ENCODE peak calls at places on chromosome 9, in ten cellular contexts. One of them, this sample, is unnamed. For H3K4me1, the result is how much of the 10 kb centered on the place peaks cover.

GRCh38 chr9:93079371-93079770 is 16.6 kb upstream of the CARD19 start:
- DNase-seq in PC-9: no peak
- DNase-seq in IMR-90: no peak
- DNase-seq in stomach: no peak
- DNase-seq in K562: no peak
- DNase-seq in ovary: no peak
- DNase-seq in neural progenitor cell: no peak
- DNase-seq in heart left ventricle: no peak
- DNase-seq in right atrium auricular region: no peak
- DNase-seq in psoas muscle: no peak
- DNase-seq in this sample: no peak

GRCh38 chr9:129336601-129337286 is 158.7 kb upstream of the IER5L start:
- DNase-seq in PC-9: no peak
- DNase-seq in IMR-90: peak
- DNase-seq in stomach: peak
- DNase-seq in K562: peak
- DNase-seq in ovary: peak
- DNase-seq in neural progenitor cell: peak
- DNase-seq in heart left ventricle: no peak
- DNase-seq in right atrium auricular region: no peak
- DNase-seq in psoas muscle: no peak
- DNase-seq in this sample: no peak

GRCh38 chr9:126546036-126546435 is 67.7 kb upstream of the LMX1B start:
- DNase-seq in PC-9: no peak
- DNase-seq in IMR-90: no peak
- DNase-seq in stomach: no peak
- DNase-seq in K562: no peak
- DNase-seq in ovary: no peak
- DNase-seq in neural progenitor cell: no peak
- DNase-seq in heart left ventricle: no peak
- DNase-seq in right atrium auricular region: no peak
- DNase-seq in psoas muscle: no peak
- DNase-seq in this sample: no peak

GRCh38 chr9:24118170-24118569 is 292.1 kb upstream of the ELAVL2 start:
- DNase-seq in PC-9: no peak
- DNase-seq in IMR-90: no peak
- DNase-seq in stomach: no peak
- DNase-seq in K562: no peak
- DNase-seq in ovary: no peak
- DNase-seq in neural progenitor cell: no peak
- DNase-seq in heart left ventricle: no peak
- DNase-seq in right atrium auricular region: no peak
- DNase-seq in psoas muscle: no peak
- DNase-seq in this sample: no peak

GRCh38 chr9:1722404-1722803 is 292.7 kb upstream of the SMARCA2 start:
- DNase-seq in PC-9: no peak
- DNase-seq in IMR-90: no peak
- DNase-seq in stomach: no peak
- DNase-seq in K562: no peak
- DNase-seq in ovary: no peak
- DNase-seq in neural progenitor cell: no peak
- DNase-seq in heart left ventricle: no peak
- DNase-seq in right atrium auricular region: no peak
- DNase-seq in psoas muscle: no peak
- DNase-seq in this sample: no peak

GRCh38 chr9:133371261-133371711 is 4.6 kb downstream of the SURF4 start:
- DNase-seq in PC-9: no peak
- DNase-seq in IMR-90: no peak
- DNase-seq in stomach: no peak
- DNase-seq in K562: peak
- DNase-seq in ovary: no peak
- DNase-seq in neural progenitor cell: no peak
- DNase-seq in heart left ventricle: no peak
- DNase-seq in right atrium auricular region: no peak
- DNase-seq in psoas muscle: no peak
- DNase-seq in this sample: no peak

GRCh38 chr9:89496645-89497044 is 1.3 kb downstream of the SEMA4D start:
- DNase-seq in PC-9: no peak
- DNase-seq in IMR-90: no peak
- DNase-seq in stomach: peak
- DNase-seq in K562: no peak
- DNase-seq in ovary: no peak
- DNase-seq in neural progenitor cell: no peak
- DNase-seq in heart left ventricle: no peak
- DNase-seq in right atrium auricular region: no peak
- DNase-seq in psoas muscle: no peak
- DNase-seq in this sample: no peak

GRCh38 chr9:35656340-35656739 is 1.5 kb downstream of the RMRP start:
- DNase-seq in PC-9: no peak
- DNase-seq in IMR-90: no peak
- DNase-seq in stomach: no peak
- DNase-seq in K562: no peak
- DNase-seq in ovary: no peak
- DNase-seq in neural progenitor cell: no peak
- DNase-seq in heart left ventricle: no peak
- DNase-seq in right atrium auricular region: no peak
- DNase-seq in psoas muscle: no peak
- DNase-seq in this sample: no peak

GRCh38 chr9:135947582-135947981 is 13.6 kb downstream of the UBAC1 start:
- DNase-seq in PC-9: no peak
- DNase-seq in IMR-90: no peak
- DNase-seq in stomach: no peak
- DNase-seq in K562: no peak
- DNase-seq in ovary: no peak
- DNase-seq in neural progenitor cell: no peak
- DNase-seq in heart left ventricle: no peak
- DNase-seq in right atrium auricular region: no peak
- DNase-seq in psoas muscle: no peak
- DNase-seq in this sample: peak

GRCh38 chr9:129656795-129657390 is 8.6 kb upstream of the PRRX2 start:
- DNase-seq in PC-9: peak
- DNase-seq in IMR-90: peak
- DNase-seq in stomach: no peak
- DNase-seq in K562: no peak
- DNase-seq in ovary: no peak
- DNase-seq in neural progenitor cell: no peak
- DNase-seq in heart left ventricle: no peak
- DNase-seq in right atrium auricular region: no peak
- DNase-seq in psoas muscle: no peak
- DNase-seq in this sample: no peak

GRCh38 chr9:114034663-114035062 is 43.4 kb downstream of the AMBP start:
- DNase-seq in PC-9: no peak
- DNase-seq in IMR-90: no peak
- DNase-seq in stomach: no peak
- DNase-seq in K562: no peak
- DNase-seq in ovary: no peak
- DNase-seq in neural progenitor cell: no peak
- DNase-seq in heart left ventricle: no peak
- DNase-seq in right atrium auricular region: no peak
- DNase-seq in psoas muscle: no peak
- DNase-seq in this sample: no peak

GRCh38 chr9:132312873-132313272 is 41.9 kb downstream of the SETX start:
- DNase-seq in PC-9: no peak
- DNase-seq in IMR-90: no peak
- DNase-seq in stomach: no peak
- DNase-seq in K562: no peak
- DNase-seq in ovary: no peak
- DNase-seq in neural progenitor cell: no peak
- DNase-seq in heart left ventricle: no peak
- DNase-seq in right atrium auricular region: no peak
- DNase-seq in psoas muscle: no peak
- DNase-seq in this sample: no peak
- TF ChIP-seq CTCF in PC-9: peak
- TF ChIP-seq CTCF in IMR-90: peak
- TF ChIP-seq CTCF in stomach: no peak
- TF ChIP-seq CTCF in K562: no peak
- TF ChIP-seq CTCF in ovary: no peak
- TF ChIP-seq CTCF in neural progenitor cell: peak
- TF ChIP-seq CTCF in heart left ventricle: no peak
- TF ChIP-seq CTCF in right atrium auricular region: no peak
- TF ChIP-seq CTCF in psoas muscle: peak
- TF ChIP-seq CTCF in this sample: peak

GRCh38 chr9:75653335-75653734 is 237.1 kb upstream of the PCSK5 start:
- DNase-seq in PC-9: no peak
- DNase-seq in IMR-90: no peak
- DNase-seq in stomach: no peak
- DNase-seq in K562: no peak
- DNase-seq in ovary: no peak
- DNase-seq in neural progenitor cell: no peak
- DNase-seq in heart left ventricle: no peak
- DNase-seq in right atrium auricular region: no peak
- DNase-seq in psoas muscle: no peak
- DNase-seq in this sample: no peak
- H3K27ac ChIP-seq in PC-9: no peak
- H3K27ac ChIP-seq in IMR-90: no peak
- H3K27ac ChIP-seq in stomach: no peak
- H3K27ac ChIP-seq in K562: no peak
- H3K27ac ChIP-seq in ovary: no peak
- H3K27ac ChIP-seq in neural progenitor cell: no peak
- H3K27ac ChIP-seq in heart left ventricle: no peak
- H3K27ac ChIP-seq in right atrium auricular region: no peak
- H3K27ac ChIP-seq in psoas muscle: no peak
- H3K27ac ChIP-seq in this sample: no peak

GRCh38 chr9:111898331-111899096 is 1.9 kb downstream of the UGCG start:
- DNase-seq in PC-9: no peak
- DNase-seq in IMR-90: no peak
- DNase-seq in stomach: no peak
- DNase-seq in K562: no peak
- DNase-seq in ovary: no peak
- DNase-seq in neural progenitor cell: no peak
- DNase-seq in heart left ventricle: no peak
- DNase-seq in right atrium auricular region: no peak
- DNase-seq in psoas muscle: no peak
- DNase-seq in this sample: no peak
- H3K4me1 ChIP-seq in PC-9: half or more
- H3K4me1 ChIP-seq in IMR-90: under half
- H3K4me1 ChIP-seq in stomach: under half
- H3K4me1 ChIP-seq in K562: under half
- H3K4me1 ChIP-seq in ovary: under half
- H3K4me1 ChIP-seq in neural progenitor cell: under half
- H3K4me1 ChIP-seq in heart left ventricle: half or more
- H3K4me1 ChIP-seq in right atrium auricular region: half or more
- H3K4me1 ChIP-seq in psoas muscle: under half
- H3K4me1 ChIP-seq in this sample: under half

GRCh38 chr9:70318002-70318401 is 59.2 kb downstream of the SMC5 start:
- DNase-seq in PC-9: no peak
- DNase-seq in IMR-90: no peak
- DNase-seq in stomach: no peak
- DNase-seq in K562: no peak
- DNase-seq in ovary: no peak
- DNase-seq in neural progenitor cell: peak
- DNase-seq in heart left ventricle: no peak
- DNase-seq in right atrium auricular region: no peak
- DNase-seq in psoas muscle: no peak
- DNase-seq in this sample: no peak
- TF ChIP-seq CTCF in PC-9: no peak
- TF ChIP-seq CTCF in IMR-90: no peak
- TF ChIP-seq CTCF in stomach: no peak
- TF ChIP-seq CTCF in K562: no peak
- TF ChIP-seq CTCF in ovary: no peak
- TF ChIP-seq CTCF in neural progenitor cell: peak
- TF ChIP-seq CTCF in heart left ventricle: no peak
- TF ChIP-seq CTCF in right atrium auricular region: no peak
- TF ChIP-seq CTCF in psoas muscle: no peak
- TF ChIP-seq CTCF in this sample: no peak

DNA sequence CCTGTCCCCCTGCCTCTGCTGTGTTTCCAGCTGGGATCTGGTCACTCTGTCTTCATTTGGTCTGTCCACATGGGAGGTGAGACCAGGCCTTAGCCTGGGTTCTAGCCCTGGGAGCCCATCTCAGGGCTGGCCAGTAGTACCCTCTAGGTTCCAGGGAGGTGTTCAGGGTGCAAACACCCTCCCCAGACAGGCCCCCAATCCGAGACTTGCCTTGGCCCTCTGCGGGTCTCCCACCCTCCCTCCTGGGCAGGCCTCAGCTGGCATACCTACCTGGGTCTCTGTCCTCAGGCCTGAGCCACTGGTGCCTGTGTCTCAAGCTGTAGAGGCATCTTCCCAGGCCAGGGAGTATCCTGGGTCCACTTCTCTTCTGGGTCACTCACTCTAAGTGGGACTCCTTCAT is 925 bp upstream of the SAPCD2 start:
- DNase-seq in PC-9: peak
- DNase-seq in IMR-90: no peak
- DNase-seq in stomach: no peak
- DNase-seq in K562: no peak
- DNase-seq in ovary: no peak
- DNase-seq in neural progenitor cell: no peak
- DNase-seq in heart left ventricle: no peak
- DNase-seq in right atrium auricular region: no peak
- DNase-seq in psoas muscle: peak
- DNase-seq in this sample: no peak
- H3K27ac ChIP-seq in PC-9: no peak
- H3K27ac ChIP-seq in IMR-90: no peak
- H3K27ac ChIP-seq in stomach: peak
- H3K27ac ChIP-seq in K562: peak
- H3K27ac ChIP-seq in ovary: no peak
- H3K27ac ChIP-seq in neural progenitor cell: no peak
- H3K27ac ChIP-seq in heart left ventricle: peak
- H3K27ac ChIP-seq in right atrium auricular region: peak
- H3K27ac ChIP-seq in psoas muscle: no peak
- H3K27ac ChIP-seq in this sample: peak

This sample was measured in RWPE2.